ENCODE peak calls at places on chromosome 7, in six cellular contexts. Q is BJ, R is A172, V is NCI-H2171, E is AG09319, N is ecto neural progenitor cell. Y is an unnamed sample.

GRCh38 chr7:148882668-148883232 is 1.3 kb downstream of the EZH2 start:
- DNase-seq in N (no peak), E (no peak), Q (no peak), R (peak; percentile 9), V (peak; percentile 3), Y (peak; percentile 19)

GRCh38 chr7:93476491-93477344 is 97.8 kb downstream of the CALCR start:
- DNase-seq in V (no peak), N (no peak), R (no peak), E (no peak), Q (no peak), Y (no peak)

GRCh38 chr7:130908345-130909160 is 174.5 kb upstream of the KLF14 start:
- DNase-seq in N (no peak), R (peak; percentile 45), Q (no peak), V (no peak), E (no peak), Y (no peak)

GRCh38 chr7:98303176-98303865 is 21.8 kb downstream of the BRI3 start:
- DNase-seq in R (no peak), N (no peak), Q (no peak), V (no peak), E (no peak), Y (no peak)

GRCh38 chr7:84040365-84040764 is 154.2 kb downstream of the SEMA3A start:
- DNase-seq in R (no peak), E (no peak), Q (no peak), V (no peak), N (peak; percentile 81), Y (no peak)

GRCh38 chr7:77702451-77703219 is 6.4 kb downstream of the RSBN1L start:
- DNase-seq in V (no peak), E (no peak), Q (no peak), N (no peak), R (peak; percentile 29), Y (no peak)

GRCh38 chr7:150901160-150902035 is 49.1 kb downstream of the AOC1 start:
- DNase-seq in V (peak; percentile 78), N (no peak), R (no peak), Q (no peak), E (no peak), Y (peak; percentile 51)

GRCh38 chr7:90629306-90629918 is 33.3 kb downstream of the CDK14 start:
- DNase-seq in V (no peak), Q (no peak), E (no peak), N (no peak), R (peak; percentile 70), Y (peak; percentile 44)

GRCh38 chr7:30436518-30436917 is 42.1 kb downstream of the NOD1 start:
- DNase-seq in R (no peak), E (no peak), N (no peak), V (no peak), Q (no peak), Y (no peak)

GRCh38 chr7:112207106-112207592 is 654 bp downstream of the ZNF277 start:
- DNase-seq in V (no peak), Q (no peak), E (no peak), R (peak; percentile 35), N (no peak), Y (no peak)

GRCh38 chr7:156004265-156005201 is 192.3 kb upstream of the SHH start:
- DNase-seq in Q (no peak), E (no peak), R (no peak), N (no peak), V (no peak), Y (no peak)